ENCODE peak calls at places on chromosomes 1 and 21, in four cellular contexts. J is cardiac fibroblast, P is hepatocyte, M is GM06990. K is an unnamed sample.
A peak's percentile ranks its signal among the peaks of the same experiment; 100 is the strongest.

GRCh38 chr1:42420911-42421585 is 34.8 kb downstream of the ZMYND12 start:
- DNase-seq in M (no peak), P (peak; percentile 82), J (peak; percentile 92), K (peak; percentile 82)

GRCh38 chr1:9351654-9352271 is 59.1 kb downstream of the SPSB1 start:
- DNase-seq in J (no peak), M (no peak), P (no peak), K (no peak)

GRCh38 chr1:171740356-171740863 is 1.5 kb downstream of the VAMP4 start:
- DNase-seq in J (no peak), M (no peak), P (no peak), K (no peak)

GRCh38 chr1:20207546-20207945 is 21.2 kb upstream of the PLA2G2C start:
- DNase-seq in J (no peak), P (no peak), M (no peak), K (no peak)

GRCh38 chr1:23995431-23995837 is 15.3 kb upstream of the SRSF10 start:
- DNase-seq in P (no peak), J (peak; percentile 77), M (peak; percentile 67), K (peak; percentile 41)

GRCh38 chr1:19381261-19381660 is 69.1 kb downstream of the SLC66A1 start:
- DNase-seq in P (no peak), M (no peak), J (no peak), K (no peak)

GRCh38 chr1:41739061-41739955 is 179.4 kb downstream of the HIVEP3 start:
- DNase-seq in P (peak; percentile 27), M (peak; percentile 84), J (peak; percentile 81), K (peak; percentile 62)

GRCh38 chr1:43367026-43367903 is 546 bp downstream of the ELOVL1 start:
- DNase-seq in M (peak; percentile 57), P (peak; percentile 56), J (no peak), K (no peak)

GRCh38 chr1:53909946-53910345 is 16.0 kb downstream of the DIO1 start:
- DNase-seq in J (peak; percentile 30), M (no peak), P (peak; percentile 44), K (no peak)

GRCh38 chr1:227072991-227073390 is 132.9 kb downstream of the COQ8A start:
- DNase-seq in P (no peak), M (peak; percentile 3), J (peak; percentile 8), K (peak; percentile 39)

GRCh38 chr1:34619256-34619655 is 135.6 kb upstream of the GJB5 start:
- DNase-seq in J (no peak), M (no peak), P (peak; percentile 51), K (no peak)

GRCh38 chr1:43539726-43540434 is 9.2 kb downstream of the PTPRF start:
- DNase-seq in P (no peak), M (no peak), J (no peak), K (no peak)

GRCh38 chr1:220224611-220225124 is 47.6 kb downstream of the RAB3GAP2 start:
- DNase-seq in M (no peak), P (no peak), J (no peak), K (no peak)

GRCh38 chr1:52264530-52265115 is 101.4 kb downstream of the CC2D1B start:
- DNase-seq in J (peak; percentile 7), M (no peak), P (no peak), K (peak; percentile 10)

GRCh38 chr1:52268372-52268771 is 97.6 kb downstream of the CC2D1B start:
- DNase-seq in P (no peak), M (no peak), J (peak; percentile 59), K (peak; percentile 63)

GRCh38 chr1:52266507-52266906 is 99.5 kb downstream of the CC2D1B start:
- DNase-seq in P (no peak), J (no peak), M (no peak), K (no peak)

GRCh38 chr1:52259886-52260285 is 106.1 kb downstream of the CC2D1B start:
- DNase-seq in P (no peak), M (no peak), J (no peak), K (no peak)

GRCh38 chr1:52263153-52263910 is 102.7 kb downstream of the CC2D1B start:
- DNase-seq in M (no peak), J (no peak), P (no peak), K (no peak)
- TF ChIP-seq CTCF in M (no peak), J (no peak), P (no peak), K (no peak)

GRCh38 chr1:73811798-73812197 is 386.2 kb downstream of the LRRIQ3 start:
- DNase-seq in P (no peak), M (no peak), J (no peak), K (no peak)

GRCh38 chr1:73813726-73814125 is 384.2 kb downstream of the LRRIQ3 start:
- DNase-seq in J (no peak), P (peak; percentile 26), M (no peak), K (no peak)
- H3K4me3 ChIP-seq in J (no peak overlapping the region), P (no peak overlapping the region), M (no peak overlapping the region), K (no peak overlapping the region)

GRCh38 chr1:26743426-26744059 is 44.2 kb upstream of the PIGV start:
- DNase-seq in J (no peak), P (no peak), M (no peak), K (no peak)

GRCh38 chr1:26747048-26747447 is 40.7 kb upstream of the PIGV start:
- DNase-seq in J (no peak), P (no peak), M (no peak), K (no peak)

GRCh38 chr1:26740958-26741357 is 45.1 kb downstream of the ARID1A start:
- DNase-seq in J (no peak), M (no peak), P (peak; percentile 42), K (no peak)

GRCh38 chr1:26745191-26745590 is 42.6 kb upstream of the PIGV start:
- DNase-seq in P (no peak), M (no peak), J (peak; percentile 34), K (no peak)

GRCh38 chr1:26744075-26744958 is 43.4 kb upstream of the PIGV start:
- DNase-seq in M (peak; percentile 74), J (peak; percentile 89), P (peak; percentile 28), K (peak; percentile 95)
- TF ChIP-seq CTCF in M (no peak), J (no peak), P (no peak), K (no peak)

GRCh38 chr1:170665625-170666024 is 1.7 kb downstream of the PRRX1 start:
- DNase-seq in P (no peak), J (peak; percentile 47), M (no peak), K (no peak)
- H3K4me3 ChIP-seq in P (peak overlapping the region; percentile 13), J (peak overlapping the region; percentile 89), M (no peak overlapping the region), K (peak overlapping the region; percentile 88)

GRCh38 chr1:2050482-2050792 is 226 bp downstream of the PRKCZ start:
- DNase-seq in J (no peak), P (no peak), M (no peak), K (no peak)

GRCh38 chr1:2049517-2050481 is at the start of gene PRKCZ:
- DNase-seq in P (peak; percentile 97), J (peak; percentile 10), M (peak; percentile 91), K (no peak)

GRCh38 chr1:2047749-2048729 is 2.2 kb upstream of the PRKCZ start:
- DNase-seq in J (no peak), P (no peak), M (no peak), K (no peak)

GRCh38 chr1:2050793-2051682 is 827 bp downstream of the PRKCZ start:
- DNase-seq in J (no peak), M (no peak), P (peak; percentile 47), K (no peak)

GRCh38 chr1:2049225-2049516 is 1.0 kb upstream of the PRKCZ start:
- DNase-seq in J (no peak), P (no peak), M (no peak), K (no peak)
- TF ChIP-seq CTCF in J (no peak), P (no peak), M (no peak), K (no peak)

GRCh38 chr1:94883688-94884087 is 43.2 kb downstream of the CNN3 start:
- DNase-seq in J (peak; percentile 66), M (no peak), P (no peak), K (peak; percentile 50)
- H3K4me3 ChIP-seq in J (no peak overlapping the region), M (no peak overlapping the region), P (no peak overlapping the region), K (no peak overlapping the region)

DNA sequence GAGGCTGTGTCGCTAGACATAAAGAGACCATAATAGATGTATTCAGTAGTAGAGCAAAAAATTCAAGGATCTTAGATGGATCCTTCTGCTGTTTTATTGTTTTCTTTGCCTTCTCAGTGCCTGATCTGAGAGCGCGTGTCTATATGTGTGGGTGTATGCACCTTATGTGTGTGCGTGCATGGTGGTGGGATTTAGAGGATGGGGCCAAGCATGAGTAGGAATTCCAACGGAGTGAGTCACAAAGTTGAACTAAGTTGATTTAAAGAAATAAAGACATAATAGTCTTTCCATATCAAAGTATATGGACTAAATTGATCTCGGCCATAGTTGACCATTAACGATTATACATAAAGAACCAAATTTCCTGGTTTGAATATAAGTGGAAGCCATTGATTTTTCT is 178.7 kb downstream of the CYYR1 start:
- DNase-seq in P (no peak), M (no peak), J (no peak), K (no peak)
- TF ChIP-seq CTCF in P (no peak), M (no peak), J (no peak), K (no peak)

K was measured in fibroblast of pulmonary artery.